ENCODE peak calls at places on chromosomes 5 and 9, in seven cellular contexts. S is mammary epithelial cell, V is dorsolateral prefrontal cortex, L is GM23248, F is right cardiac atrium, H is body of pancreas, R is uterus. I is an unnamed sample.
A peak's percentile ranks its signal among the peaks of the same experiment; 100 is the strongest.

GRCh38 chr9:116646661-116647514 is 40.2 kb upstream of the TRIM32 start:
- DNase-seq in S (peak; percentile 28), V (no peak), L (peak; percentile 70), F (no peak), H (no peak), R (no peak), I (no peak)

GRCh38 chr9:134294228-134295071 is 31.8 kb upstream of the RXRA start:
- DNase-seq in S (no peak), V (no peak), L (peak; percentile 73), F (peak; percentile 83), H (no peak), R (peak; percentile 55), I (peak; percentile 38)

GRCh38 chr5:156475182-156475830 is 148.3 kb downstream of the SGCD start:
- DNase-seq in S (no peak), V (no peak), L (no peak), F (no peak), H (no peak), R (no peak), I (no peak)

GRCh38 chr5:84430863-84431663 is 46.4 kb upstream of the EDIL3 start:
- DNase-seq in S (peak; percentile 60), V (no peak), L (no peak), F (no peak), H (peak; percentile 7), R (no peak), I (no peak)

GRCh38 chr5:2219149-2219776 is 336.5 kb upstream of the IRX4 start:
- DNase-seq in S (no peak), V (no peak), L (no peak), F (no peak), H (no peak), R (no peak), I (no peak)

GRCh38 chr9:124557895-124558294 is 50.7 kb upstream of the NR5A1 start:
- DNase-seq in S (no peak), V (no peak), L (no peak), F (no peak), H (no peak), R (no peak), I (no peak)

GRCh38 chr9:108811944-108812343 is 43.8 kb downstream of the ACTL7B start:
- DNase-seq in S (no peak), V (no peak), L (no peak), F (no peak), H (no peak), R (no peak), I (no peak)

GRCh38 chr9:124306098-124306735 is 48.5 kb downstream of the NEK6 start:
- DNase-seq in S (peak; percentile 68), V (no peak), L (peak; percentile 96), F (no peak), H (no peak), R (no peak), I (no peak)

GRCh38 chr9:33013962-33014664 is 11.0 kb upstream of the DNAJA1 start:
- DNase-seq in S (no peak), V (no peak), L (no peak), F (no peak), H (no peak), R (no peak), I (no peak)

GRCh38 chr9:87498816-87499454 is 1.3 kb downstream of the DAPK1 start:
- DNase-seq in S (no peak), V (no peak), L (no peak), F (no peak), H (peak; percentile 23), R (no peak), I (no peak)

GRCh38 chr9:751137-752051 is 90.1 kb upstream of the DMRT1 start:
- DNase-seq in S (peak; percentile 56), V (no peak), L (peak; percentile 56), F (no peak), H (no peak), R (no peak), I (no peak)

GRCh38 chr5:39503148-39503547 is 78.4 kb upstream of the DAB2 start:
- DNase-seq in S (no peak), V (no peak), L (peak; percentile 80), F (no peak), H (no peak), R (peak; percentile 61), I (peak; percentile 33)

GRCh38 chr5:150575745-150576448 is 64.6 kb upstream of the SYNPO start:
- DNase-seq in S (no peak), V (no peak), L (no peak), F (peak; percentile 37), H (no peak), R (no peak), I (no peak)

GRCh38 chr9:110452227-110452801 is 114.7 kb upstream of the TXNDC8 start:
- DNase-seq in S (peak; percentile 4), V (no peak), L (peak; percentile 19), F (no peak), H (no peak), R (no peak), I (no peak)

GRCh38 chr5:83583859-83584258 is 112.3 kb downstream of the VCAN start:
- DNase-seq in S (peak; percentile 75), V (no peak), L (peak; percentile 65), F (no peak), H (no peak), R (no peak), I (no peak)

GRCh38 chr9:122091682-122092592 is 1.2 kb downstream of the TTLL11 start:
- DNase-seq in S (no peak), V (no peak), L (no peak), F (no peak), H (no peak), R (no peak), I (no peak)
- H3K4me3 ChIP-seq in S (peak overlapping the region; percentile 91), V (peak overlapping the region; percentile 90), L (peak overlapping the region; percentile 80), F (peak overlapping the region; percentile 70), H (peak overlapping the region; percentile 81), R (peak overlapping the region; percentile 70), I (peak overlapping the region; percentile 89)

GRCh38 chr9:94681508-94681907 is 42.2 kb upstream of the FBP1 start:
- DNase-seq in S (peak; percentile 52), V (peak; percentile 80), L (peak; percentile 95), F (peak; percentile 88), H (peak; percentile 86), R (peak; percentile 69), I (peak; percentile 89)
- H3K27ac ChIP-seq in S (no peak overlapping the region), V (peak overlapping the region; percentile 80), L (peak overlapping the region; percentile 38), F (no peak overlapping the region), H (no peak overlapping the region), R (peak overlapping the region; percentile 35), I (peak overlapping the region; percentile 32)

DNA sequence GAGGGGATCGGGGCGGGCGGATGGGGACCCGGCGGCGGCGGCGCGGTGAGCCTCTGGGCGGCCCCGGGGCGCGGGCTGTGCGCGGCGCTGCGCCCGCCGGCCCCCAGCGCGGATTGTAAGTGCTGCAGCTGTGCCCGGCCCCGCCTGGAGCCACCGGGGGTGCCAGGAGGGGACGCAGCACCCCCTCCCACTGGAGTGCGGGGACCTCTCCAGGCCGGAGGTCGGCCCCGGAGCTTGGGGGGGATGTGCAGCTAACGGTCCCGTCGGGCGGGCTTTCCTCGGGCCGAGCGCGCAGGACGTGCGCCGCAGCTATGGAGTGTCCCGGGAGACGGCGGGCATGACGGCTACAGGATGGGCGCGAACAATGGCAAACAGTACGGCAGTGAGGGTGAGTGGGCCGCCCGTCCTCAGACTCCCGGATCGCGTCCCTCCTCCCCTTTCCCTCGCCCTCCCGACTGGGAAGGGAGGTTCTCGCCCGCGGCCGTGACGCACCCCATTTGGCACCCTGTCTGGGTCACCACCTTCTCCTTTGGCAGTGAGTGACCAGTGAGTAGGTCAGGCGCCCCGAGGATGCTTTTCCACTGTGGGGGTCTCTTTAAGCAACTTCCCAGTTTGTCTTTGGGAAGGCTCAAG is 462 bp downstream of the FBXL7 start:
- DNase-seq in S (peak; percentile 13), V (peak; percentile 36), L (peak; percentile 83), F (peak; percentile 91), H (peak; percentile 22), R (peak; percentile 64), I (peak; percentile 41)
- H3K4me3 ChIP-seq in S (peak overlapping the region; percentile 36), V (peak overlapping the region; percentile 41), L (peak overlapping the region; percentile 84), F (peak overlapping the region; percentile 73), H (no peak overlapping the region), R (peak overlapping the region; percentile 83), I (peak overlapping the region; percentile 77)

DNA sequence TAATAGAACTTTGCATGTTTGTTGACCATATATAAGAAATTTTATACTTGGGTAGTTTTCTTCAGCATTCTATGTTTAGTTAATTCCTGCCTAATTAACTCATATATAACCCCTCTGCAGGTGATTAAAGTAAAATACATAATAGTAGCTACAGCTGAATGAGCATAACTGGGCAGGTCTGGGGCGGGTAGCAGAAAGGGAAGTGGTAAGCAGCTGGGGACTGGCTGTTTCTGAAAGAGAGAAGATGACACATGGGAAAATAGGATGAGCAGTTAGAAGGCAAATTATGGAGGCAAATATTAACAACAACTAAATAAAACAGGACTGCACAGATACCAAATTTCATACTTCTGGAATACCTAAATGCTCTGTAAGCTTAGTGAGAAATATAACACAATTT is 128.1 kb downstream of the CPLANE1 start:
- DNase-seq in S (no peak), V (no peak), L (no peak), F (no peak), H (no peak), R (no peak), I (no peak)
- H3K27ac ChIP-seq in S (no peak overlapping the region), V (no peak overlapping the region), L (no peak overlapping the region), F (no peak overlapping the region), H (no peak overlapping the region), R (no peak overlapping the region), I (no peak overlapping the region)

GRCh38 chr5:95080026-95080425 is 204.9 kb downstream of the MCTP1 start:
- DNase-seq in S (no peak), V (no peak), L (no peak), F (no peak), H (no peak), R (no peak), I (no peak)

GRCh38 chr5:95080456-95080855 is 204.4 kb downstream of the MCTP1 start:
- DNase-seq in S (no peak), V (no peak), L (no peak), F (no peak), H (no peak), R (no peak), I (no peak)

GRCh38 chr5:95083606-95084005 is 201.3 kb downstream of the MCTP1 start:
- DNase-seq in S (no peak), V (no peak), L (no peak), F (no peak), H (no peak), R (no peak), I (no peak)

GRCh38 chr5:95078868-95079267 is 206.0 kb downstream of the MCTP1 start:
- DNase-seq in S (no peak), V (no peak), L (no peak), F (no peak), H (no peak), R (no peak), I (no peak)

GRCh38 chr5:95081500-95082355 is 203.2 kb downstream of the MCTP1 start:
- DNase-seq in S (peak; percentile 89), V (no peak), L (peak; percentile 76), F (peak; percentile 62), H (peak; percentile 20), R (no peak), I (peak; percentile 49)
- H3K4me3 ChIP-seq in S (peak overlapping the region; percentile 86), V (peak overlapping the region; percentile 6), L (peak overlapping the region; percentile 35), F (peak overlapping the region; percentile 27), H (no peak overlapping the region), R (peak overlapping the region; percentile 18), I (peak overlapping the region; percentile 43)

GRCh38 chr5:158039441-158039840 is 180.5 kb upstream of the CLINT1 start:
- DNase-seq in S (no peak), V (no peak), L (no peak), F (no peak), H (no peak), R (no peak), I (no peak)
- H3K27ac ChIP-seq in S (no peak overlapping the region), V (no peak overlapping the region), L (no peak overlapping the region), F (no peak overlapping the region), H (no peak overlapping the region), R (no peak overlapping the region), I (no peak overlapping the region)

I was measured in tibial nerve.